ENCODE peak calls at places on chromosomes 1 and 21, in six cellular contexts. J is cardiac muscle cell; A is fibroblast of lung; T is mesenchymal stem cell; R is CD8-positive, alpha-beta memory T cell; Z is tibial artery. U is an unnamed sample. For H3K4me1 and H3K27me3, the result is how much of the 10 kb centered on the place peaks cover.

GRCh38 chr21:39345440-39345839 is 3.4 kb downstream of the HMGN1 start:
- DNase-seq in J (no peak), A (no peak), T (no peak), R (no peak), Z (no peak), U (no peak)

GRCh38 chr1:220692436-220693228 is 2.5 kb downstream of the C1orf115 start:
- DNase-seq in J (no peak), A (peak), T (peak), R (no peak), Z (no peak), U (no peak)

GRCh38 chr1:33268927-33269610 is 12.8 kb downstream of the ZNF362 start:
- DNase-seq in J (no peak), A (no peak), T (no peak), R (no peak), Z (no peak), U (no peak)

GRCh38 chr1:15279576-15280230 is 32.7 kb downstream of the FHAD1 start:
- DNase-seq in J (no peak), A (no peak), T (no peak), R (no peak), Z (no peak), U (no peak)

GRCh38 chr1:27785763-27786162 is 12.7 kb downstream of the STX12 start:
- DNase-seq in J (no peak), A (no peak), T (peak), R (no peak), Z (no peak), U (no peak)

GRCh38 chr1:167103236-167103894 is 9.5 kb downstream of the STYXL2 start:
- DNase-seq in J (no peak), A (no peak), T (no peak), R (no peak), Z (no peak), U (no peak)

GRCh38 chr1:34970220-34970735 is 14.9 kb downstream of the TMEM35B start:
- DNase-seq in J (no peak), A (no peak), T (no peak), R (no peak), Z (no peak), U (no peak)

GRCh38 chr21:46326110-46326703 is 2.3 kb downstream of the PCNT start:
- DNase-seq in J (no peak), A (no peak), T (no peak), R (no peak), Z (no peak), U (no peak)

GRCh38 chr1:58584082-58584895 is 7.2 kb upstream of the TACSTD2 start:
- DNase-seq in J (peak), A (peak), T (peak), R (no peak), Z (peak), U (peak)

GRCh38 chr1:77509051-77509492 is 173.4 kb downstream of the ZZZ3 start:
- DNase-seq in J (no peak), A (no peak), T (no peak), R (no peak), Z (no peak), U (no peak)

GRCh38 chr1:76038306-76039004 is 36.1 kb upstream of the ST6GALNAC3 start:
- DNase-seq in J (no peak), A (no peak), T (peak), R (no peak), Z (no peak), U (no peak)

GRCh38 chr1:92495392-92496066 is 8.8 kb upstream of the GFI1 start:
- DNase-seq in J (no peak), A (no peak), T (no peak), R (no peak), Z (no peak), U (no peak)

GRCh38 chr1:10612446-10613160 is 137.9 kb downstream of the PEX14 start:
- DNase-seq in J (peak), A (no peak), T (no peak), R (no peak), Z (no peak), U (peak)

GRCh38 chr1:168488153-168488552 is 55.6 kb downstream of the XCL2 start:
- DNase-seq in J (no peak), A (peak), T (no peak), R (no peak), Z (peak), U (peak)

GRCh38 chr1:168135982-168136708 is 585 bp downstream of the GPR161 start:
- DNase-seq in J (peak), A (peak), T (peak), R (peak), Z (peak), U (no peak)

GRCh38 chr21:21101911-21102310 is 103.7 kb downstream of the NCAM2 start:
- DNase-seq in J (peak), A (peak), T (peak), R (no peak), Z (no peak), U (no peak)

GRCh38 chr1:205924436-205924742 is 18.9 kb downstream of the SLC26A9 start:
- DNase-seq in J (no peak), A (no peak), T (no peak), R (no peak), Z (no peak), U (no peak)

GRCh38 chr1:201394596-201394995 is 4.5 kb downstream of the LAD1 start:
- DNase-seq in J (no peak), A (no peak), T (no peak), R (no peak), Z (no peak), U (no peak)

GRCh38 chr1:50279622-50280320 is 143.5 kb downstream of the DMRTA2 start:
- DNase-seq in J (peak), A (no peak), T (no peak), R (no peak), Z (no peak), U (no peak)

GRCh38 chr1:202037706-202038296 is 27.4 kb downstream of the ELF3 start:
- DNase-seq in J (no peak), A (no peak), T (peak), R (no peak), Z (no peak), U (no peak)

GRCh38 chr1:59699227-59699847 is 115.4 kb upstream of the HOOK1 start:
- DNase-seq in J (peak), A (peak), T (peak), R (peak), Z (no peak), U (no peak)

GRCh38 chr1:109532365-109533136 is 7.1 kb upstream of the GPR61 start:
- DNase-seq in J (peak), A (peak), T (peak), R (peak), Z (peak), U (peak)

GRCh38 chr1:212313616-212314015 is 28.4 kb downstream of the PPP2R5A start:
- DNase-seq in J (no peak), A (peak), T (no peak), R (no peak), Z (no peak), U (no peak)

GRCh38 chr21:27761623-27762022 is 794.7 kb upstream of the ADAMTS5 start:
- DNase-seq in J (no peak), A (no peak), T (no peak), R (no peak), Z (no peak), U (no peak)

GRCh38 chr1:94705755-94706154 is 114.4 kb upstream of the SLC44A3 start:
- DNase-seq in J (no peak), A (no peak), T (no peak), R (no peak), Z (no peak), U (no peak)

GRCh38 chr1:182602945-182603645 is 1.1 kb downstream of the RGS16 start:
- DNase-seq in J (no peak), A (no peak), T (no peak), R (no peak), Z (peak), U (no peak)

GRCh38 chr1:169105434-169106094 is 926 bp upstream of the ATP1B1 start:
- DNase-seq in J (peak), A (no peak), T (peak), R (no peak), Z (peak), U (peak)

GRCh38 chr1:42152119-42152518 is 1.1 kb upstream of the GUCA2B start:
- DNase-seq in J (no peak), A (no peak), T (no peak), R (no peak), Z (no peak), U (no peak)

GRCh38 chr1:170073893-170074249 is 624 bp downstream of the KIFAP3 start:
- DNase-seq in J (no peak), A (no peak), T (no peak), R (no peak), Z (no peak), U (no peak)

GRCh38 chr1:170168263-170168662 is 22.5 kb downstream of the NTMT2 start:
- DNase-seq in J (no peak), A (peak), T (peak), R (no peak), Z (no peak), U (no peak)

GRCh38 chr1:41902125-41902524 is 16.6 kb downstream of the HIVEP3 start:
- DNase-seq in J (no peak), A (peak), T (peak), R (no peak), Z (no peak), U (no peak)

GRCh38 chr1:16145030-16145987 is 10.6 kb downstream of the EPHA2 start:
- DNase-seq in J (peak), A (peak), T (peak), R (no peak), Z (peak), U (peak)

GRCh38 chr1:193766329-193766728 is 579.9 kb upstream of the B3GALT2 start:
- DNase-seq in J (no peak), A (no peak), T (no peak), R (no peak), Z (no peak), U (no peak)

GRCh38 chr1:219114014-219114413 is 59.7 kb upstream of the LYPLAL1 start:
- DNase-seq in J (no peak), A (no peak), T (no peak), R (no peak), Z (no peak), U (no peak)

GRCh38 chr1:219109424-219110018 is 64.2 kb upstream of the LYPLAL1 start:
- DNase-seq in J (no peak), A (no peak), T (no peak), R (no peak), Z (no peak), U (no peak)

DNA sequence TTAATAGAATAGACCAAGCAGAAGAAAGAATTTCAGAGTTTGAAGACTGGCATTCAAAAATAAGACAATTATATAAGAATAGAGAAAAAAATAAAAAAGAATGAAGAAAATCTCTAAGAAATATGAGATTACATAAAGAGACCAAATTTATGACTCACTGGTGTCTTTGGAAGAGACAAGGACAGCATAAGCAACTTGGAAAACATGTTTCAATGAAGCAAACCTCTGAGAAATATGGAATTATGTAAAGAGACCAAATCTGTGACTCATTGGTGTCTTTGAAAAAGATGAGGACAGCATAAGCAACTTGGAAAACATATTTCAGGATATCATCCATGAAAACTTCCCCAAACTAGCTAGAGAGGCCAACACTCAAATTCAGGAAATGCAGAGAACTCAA is 60.4 kb upstream of the LYPLAL1 start:
- DNase-seq in J (no peak), A (peak), T (no peak), R (no peak), Z (no peak), U (no peak)
- H3K4me1 ChIP-seq in J (under half), A (under half), T (under half), R (under half), Z (under half), U (under half)

GRCh38 chr1:31765516-31765915 is 1.4 kb upstream of the ADGRB2 start:
- DNase-seq in J (no peak), A (no peak), T (no peak), R (no peak), Z (no peak), U (no peak)
- H3K4me3 ChIP-seq in J (no peak), A (no peak), T (no peak), R (no peak), Z (no peak), U (no peak)

GRCh38 chr1:155064813-155065436 is 1.4 kb downstream of the EFNA4 start:
- DNase-seq in J (no peak), A (no peak), T (no peak), R (no peak), Z (no peak), U (no peak)
- H3K27me3 ChIP-seq in J (under half), A (under half), T (under half), R (under half), Z (under half), U (under half)

GRCh38 chr1:38027201-38028104 is 14.9 kb downstream of the UTP11 start:
- DNase-seq in J (no peak), A (no peak), T (no peak), R (no peak), Z (no peak), U (no peak)
- H3K4me1 ChIP-seq in J (under half), A (under half), T (under half), R (under half), Z (under half), U (half or more)

GRCh38 chr1:172638885-172639831 is 19.7 kb upstream of the FASLG start:
- DNase-seq in J (no peak), A (peak), T (peak), R (peak), Z (no peak), U (no peak)
- H3K4me3 ChIP-seq in J (no peak), A (no peak), T (no peak), R (peak), Z (no peak), U (no peak)

GRCh38 chr1:156437054-156437453 is 63.5 kb downstream of the MEF2D start:
- DNase-seq in J (no peak), A (no peak), T (no peak), R (no peak), Z (no peak), U (no peak)
- H3K27me3 ChIP-seq in J (half or more), A (half or more), T (half or more), R (half or more), Z (under half), U (half or more)

GRCh38 chr1:107250169-107250568 is 109.3 kb downstream of the NTNG1 start:
- DNase-seq in J (no peak), A (no peak), T (no peak), R (no peak), Z (no peak), U (no peak)

GRCh38 chr1:107251083-107251482 is 110.2 kb downstream of the NTNG1 start:
- DNase-seq in J (no peak), A (no peak), T (no peak), R (no peak), Z (no peak), U (no peak)

GRCh38 chr1:107252271-107252670 is 111.4 kb downstream of the NTNG1 start:
- DNase-seq in J (no peak), A (no peak), T (no peak), R (no peak), Z (no peak), U (no peak)

GRCh38 chr1:107254306-107254705 is 113.5 kb downstream of the NTNG1 start:
- DNase-seq in J (peak), A (no peak), T (no peak), R (no peak), Z (no peak), U (no peak)

GRCh38 chr1:107251839-107252238 is 111.0 kb downstream of the NTNG1 start:
- DNase-seq in J (no peak), A (no peak), T (no peak), R (no peak), Z (no peak), U (no peak)
- H3K4me1 ChIP-seq in J (under half), A (under half), T (under half), R (under half), Z (under half), U (under half)

GRCh38 chr1:203327684-203328457 is 22.6 kb downstream of the BTG2 start:
- DNase-seq in J (peak), A (peak), T (peak), R (peak), Z (peak), U (peak)
- H3K4me3 ChIP-seq in J (peak), A (peak), T (peak), R (peak), Z (peak), U (peak)

DNA sequence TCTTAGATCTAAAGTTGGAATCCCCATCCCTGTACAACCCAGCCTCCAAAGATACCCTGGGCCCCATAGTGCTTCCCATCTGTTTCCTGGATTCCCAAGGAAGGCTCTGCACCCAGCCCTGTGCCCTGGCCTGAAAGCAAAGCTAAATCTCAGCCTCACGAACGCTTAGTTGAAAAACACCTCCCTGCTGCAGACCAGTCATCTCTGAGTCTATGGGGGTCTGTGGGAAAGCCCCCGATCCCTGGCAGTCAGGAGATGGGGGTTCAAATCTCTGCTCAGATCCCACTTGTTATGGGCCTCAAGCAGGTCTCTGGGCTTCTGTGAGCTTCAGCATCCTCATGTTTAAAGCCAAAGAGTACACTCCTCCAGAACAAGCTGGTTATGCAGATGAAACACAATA is 210.5 kb upstream of the GRIK3 start:
- DNase-seq in J (no peak), A (no peak), T (no peak), R (no peak), Z (no peak), U (no peak)
- H3K27me3 ChIP-seq in J (under half), A (under half), T (under half), R (under half), Z (under half), U (under half)

U was measured in suprapubic skin.